ENCODE peak calls at places on chromosomes 4 and X, in four cellular contexts. One of them, this sample, is unnamed.
A peak's percentile ranks its signal among the peaks of the same experiment; 100 is the strongest.

GRCh38 chr4:153497091-153497531 is 31.0 kb downstream of the TMEM131L start:
- DNase-seq in osteoblast: no peak
- DNase-seq in IMR-90: peak; percentile 70
- DNase-seq in right cardiac atrium: no peak
- DNase-seq in this sample: peak; percentile 24

GRCh38 chr4:56181140-56181950 is 205.9 kb downstream of the AASDH start:
- DNase-seq in osteoblast: no peak
- DNase-seq in IMR-90: no peak
- DNase-seq in right cardiac atrium: no peak
- DNase-seq in this sample: no peak

GRCh38 chrX:134459683-134460004 is 321 bp upstream of the HPRT1 start:
- DNase-seq in osteoblast: no peak
- DNase-seq in IMR-90: no peak
- DNase-seq in right cardiac atrium: no peak
- DNase-seq in this sample: no peak

GRCh38 chrX:119685225-119686066 is 7.5 kb downstream of the SEPTIN6 start:
- DNase-seq in osteoblast: no peak
- DNase-seq in IMR-90: no peak
- DNase-seq in right cardiac atrium: no peak
- DNase-seq in this sample: no peak

GRCh38 chr4:138114434-138114833 is 127.7 kb downstream of the SLC7A11 start:
- DNase-seq in osteoblast: no peak
- DNase-seq in IMR-90: peak; percentile 13
- DNase-seq in right cardiac atrium: no peak
- DNase-seq in this sample: no peak

GRCh38 chr4:16967722-16968121 is 69.3 kb upstream of the LDB2 start:
- DNase-seq in osteoblast: peak; percentile 53
- DNase-seq in IMR-90: peak; percentile 10
- DNase-seq in right cardiac atrium: peak; percentile 69
- DNase-seq in this sample: no peak

GRCh38 chr4:111806331-111806730 is 338.9 kb upstream of the FAM241A start:
- DNase-seq in osteoblast: no peak
- DNase-seq in IMR-90: no peak
- DNase-seq in right cardiac atrium: no peak
- DNase-seq in this sample: no peak

GRCh38 chr4:52095374-52095773 is 44.3 kb downstream of the SPATA18 start:
- DNase-seq in osteoblast: no peak
- DNase-seq in IMR-90: no peak
- DNase-seq in right cardiac atrium: no peak
- DNase-seq in this sample: no peak

GRCh38 chr4:188719794-188720193 is 580.6 kb downstream of the TRIML1 start:
- DNase-seq in osteoblast: no peak
- DNase-seq in IMR-90: no peak
- DNase-seq in right cardiac atrium: no peak
- DNase-seq in this sample: no peak

GRCh38 chr4:97984545-97985131 is 158.6 kb downstream of the STPG2 start:
- DNase-seq in osteoblast: peak; percentile 15
- DNase-seq in IMR-90: no peak
- DNase-seq in right cardiac atrium: no peak
- DNase-seq in this sample: no peak

GRCh38 chr4:74675673-74676279 is 118.5 kb downstream of the BTC start:
- DNase-seq in osteoblast: peak; percentile 8
- DNase-seq in IMR-90: peak; percentile 76
- DNase-seq in right cardiac atrium: no peak
- DNase-seq in this sample: no peak

GRCh38 chr4:109440948-109441347 is 7.3 kb downstream of the SEC24B start:
- DNase-seq in osteoblast: peak; percentile 52
- DNase-seq in IMR-90: no peak
- DNase-seq in right cardiac atrium: no peak
- DNase-seq in this sample: peak; percentile 54
- H3K27ac ChIP-seq in osteoblast: peak overlapping the region; percentile 15
- H3K27ac ChIP-seq in IMR-90: no peak overlapping the region
- H3K27ac ChIP-seq in right cardiac atrium: no peak overlapping the region
- H3K27ac ChIP-seq in this sample: peak overlapping the region; percentile 87

GRCh38 chr4:6892190-6892908 is 17.3 kb upstream of the TBC1D14 start:
- DNase-seq in osteoblast: peak; percentile 93
- DNase-seq in IMR-90: peak; percentile 79
- DNase-seq in right cardiac atrium: peak; percentile 68
- DNase-seq in this sample: no peak
- H3K27ac ChIP-seq in osteoblast: peak overlapping the region; percentile 53
- H3K27ac ChIP-seq in IMR-90: peak overlapping the region; percentile 99
- H3K27ac ChIP-seq in right cardiac atrium: no peak overlapping the region
- H3K27ac ChIP-seq in this sample: no peak overlapping the region

GRCh38 chr4:14719053-14719452 is 283.2 kb upstream of the CPEB2 start:
- DNase-seq in osteoblast: no peak
- DNase-seq in IMR-90: peak; percentile 7
- DNase-seq in right cardiac atrium: no peak
- DNase-seq in this sample: peak; percentile 43
- H3K27ac ChIP-seq in osteoblast: peak overlapping the region; percentile 35
- H3K27ac ChIP-seq in IMR-90: no peak overlapping the region
- H3K27ac ChIP-seq in right cardiac atrium: no peak overlapping the region
- H3K27ac ChIP-seq in this sample: peak overlapping the region; percentile 72

DNA sequence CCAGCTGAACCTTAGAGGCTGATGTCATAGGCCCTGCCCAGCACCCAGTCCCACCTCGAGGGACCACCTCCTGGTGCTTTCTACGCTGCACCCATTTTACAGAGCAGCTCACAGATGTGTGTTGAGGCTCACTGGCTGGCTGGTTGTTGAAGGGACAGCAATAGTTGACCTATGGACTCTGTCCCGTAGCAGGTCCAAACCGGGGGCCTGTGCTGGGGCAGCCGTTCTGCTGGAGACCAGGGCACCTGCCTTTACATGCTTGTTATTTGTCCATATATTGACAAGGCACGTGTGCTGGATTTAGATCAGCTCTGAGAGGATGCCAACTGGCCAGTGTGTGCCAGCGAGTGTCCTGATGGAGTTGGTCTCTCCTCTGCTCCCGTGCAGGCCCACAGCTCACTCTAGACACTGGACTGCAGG is 58.1 kb downstream of the TNIP2 start:
- DNase-seq in osteoblast: no peak
- DNase-seq in IMR-90: no peak
- DNase-seq in right cardiac atrium: no peak
- DNase-seq in this sample: no peak
- H3K27ac ChIP-seq in osteoblast: no peak overlapping the region
- H3K27ac ChIP-seq in IMR-90: no peak overlapping the region
- H3K27ac ChIP-seq in right cardiac atrium: no peak overlapping the region
- H3K27ac ChIP-seq in this sample: no peak overlapping the region

GRCh38 chr4:78692815-78693156 is 83.4 kb upstream of the BMP2K start:
- DNase-seq in osteoblast: peak; percentile 9
- DNase-seq in IMR-90: no peak
- DNase-seq in right cardiac atrium: no peak
- DNase-seq in this sample: no peak
- H3K27ac ChIP-seq in osteoblast: no peak overlapping the region
- H3K27ac ChIP-seq in IMR-90: no peak overlapping the region
- H3K27ac ChIP-seq in right cardiac atrium: peak overlapping the region; percentile 90
- H3K27ac ChIP-seq in this sample: no peak overlapping the region

DNA sequence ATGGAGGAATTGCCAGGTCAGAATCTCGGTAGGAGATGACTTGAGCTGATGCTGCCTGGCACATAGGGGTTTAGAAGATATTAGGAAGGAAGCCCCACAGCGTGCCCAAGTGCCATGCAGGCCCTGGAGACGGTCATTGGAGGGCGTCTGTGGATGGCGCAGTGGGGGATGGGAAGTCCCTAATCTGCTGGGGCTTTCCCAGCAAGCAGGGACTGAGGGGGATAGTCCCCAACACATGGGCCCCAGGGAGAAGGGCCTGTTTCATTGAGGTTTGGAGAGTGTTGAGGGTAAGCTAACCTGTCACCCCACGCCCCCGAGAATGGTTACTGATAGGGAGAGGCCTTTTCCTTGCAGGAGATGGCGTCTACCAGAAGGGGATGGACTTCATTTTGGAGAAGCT is 7.8 kb downstream of the TAFAZZIN start:
- DNase-seq in osteoblast: no peak
- DNase-seq in IMR-90: no peak
- DNase-seq in right cardiac atrium: no peak
- DNase-seq in this sample: no peak
- H3K27ac ChIP-seq in osteoblast: no peak overlapping the region
- H3K27ac ChIP-seq in IMR-90: no peak overlapping the region
- H3K27ac ChIP-seq in right cardiac atrium: peak overlapping the region; percentile 53
- H3K27ac ChIP-seq in this sample: no peak overlapping the region

GRCh38 chr4:121818215-121818614 is 5.5 kb downstream of the CCNA2 start:
- DNase-seq in osteoblast: no peak
- DNase-seq in IMR-90: no peak
- DNase-seq in right cardiac atrium: no peak
- DNase-seq in this sample: no peak
- H3K27ac ChIP-seq in osteoblast: peak overlapping the region; percentile 40
- H3K27ac ChIP-seq in IMR-90: no peak overlapping the region
- H3K27ac ChIP-seq in right cardiac atrium: no peak overlapping the region
- H3K27ac ChIP-seq in this sample: no peak overlapping the region

DNA sequence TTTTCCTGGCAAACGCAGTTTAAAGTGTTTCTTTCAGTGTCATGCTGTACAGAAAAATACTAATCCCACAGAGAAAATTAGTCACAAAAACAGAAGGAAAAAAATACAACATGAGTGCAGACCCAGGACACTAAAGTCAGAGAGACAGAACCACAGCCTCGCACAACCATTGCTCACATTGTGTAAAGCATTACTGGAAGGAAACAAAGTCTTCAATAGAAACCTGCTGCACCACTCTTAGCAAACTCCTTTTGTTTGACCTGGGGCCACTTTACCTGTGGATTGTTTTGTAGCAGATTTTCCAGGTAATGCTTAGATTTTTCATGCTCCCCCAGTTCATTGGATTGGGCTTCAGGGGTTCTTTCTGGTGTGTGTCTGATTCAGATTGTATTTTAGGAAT is 131.8 kb upstream of the TMLHE start:
- DNase-seq in osteoblast: no peak
- DNase-seq in IMR-90: no peak
- DNase-seq in right cardiac atrium: no peak
- DNase-seq in this sample: no peak
- H3K27ac ChIP-seq in osteoblast: no peak overlapping the region
- H3K27ac ChIP-seq in IMR-90: no peak overlapping the region
- H3K27ac ChIP-seq in right cardiac atrium: no peak overlapping the region
- H3K27ac ChIP-seq in this sample: no peak overlapping the region

This sample was measured in epithelial cell of prostate.